ENCODE peak calls at places on chromosomes 16 and 17, in five cellular contexts. A, R, M, Z and D are unnamed samples.

GRCh38 chr16:907819-908218 is 63.0 kb downstream of the LMF1 start:
- DNase-seq in Z (no peak), M (no peak), R (peak), A (no peak), D (peak)

GRCh38 chr16:11101695-11102522 is 154.1 kb downstream of the SOCS1 start:
- DNase-seq in R (no peak), Z (no peak), M (no peak), A (no peak), D (no peak)

GRCh38 chr16:8885674-8886592 is 3.8 kb downstream of the LITAFD start:
- DNase-seq in Z (no peak), M (no peak), A (peak), R (no peak), D (no peak)

GRCh38 chr17:21085707-21086106 is 41.1 kb upstream of the DHRS7B start:
- DNase-seq in M (no peak), R (no peak), Z (no peak), A (no peak), D (no peak)

GRCh38 chr16:2016407-2016922 is 3.1 kb upstream of the NPW start:
- DNase-seq in A (no peak), R (peak), M (no peak), Z (no peak), D (no peak)

GRCh38 chr16:48537275-48537674 is 72.7 kb downstream of the N4BP1 start:
- DNase-seq in A (no peak), R (no peak), M (no peak), Z (no peak), D (no peak)

GRCh38 chr17:45785373-45786193 is 1.5 kb downstream of the CRHR1 start:
- DNase-seq in A (no peak), M (no peak), Z (no peak), R (no peak), D (no peak)

GRCh38 chr16:66238696-66239095 is 127.8 kb upstream of the CDH5 start:
- DNase-seq in A (no peak), R (no peak), Z (no peak), M (no peak), D (no peak)